ENCODE peak calls at places on chromosome 14, in five cellular contexts. N, W, E, J and Z are unnamed samples.

GRCh38 chr14:101184104-101184455 is 280.6 kb upstream of the RTL1 start:
- DNase-seq in N (no peak), W (no peak), E (no peak), J (no peak), Z (peak)

GRCh38 chr14:96638041-96638855 is 136.1 kb downstream of the PAPOLA start:
- DNase-seq in N (no peak), W (no peak), E (no peak), J (no peak), Z (no peak)

GRCh38 chr14:87175175-87175574 is 817.8 kb downstream of the GALC start:
- DNase-seq in N (no peak), W (no peak), E (no peak), J (no peak), Z (no peak)

GRCh38 chr14:77844802-77845201 is 44.9 kb downstream of the ADCK1 start:
- DNase-seq in N (no peak), W (no peak), E (no peak), J (no peak), Z (no peak)

GRCh38 chr14:80108430-80108829 is 102.9 kb downstream of the DIO2 start:
- DNase-seq in N (no peak), W (no peak), E (no peak), J (no peak), Z (no peak)

GRCh38 chr14:94019329-94019728 is 6.8 kb upstream of the OTUB2 start:
- DNase-seq in N (no peak), W (no peak), E (no peak), J (no peak), Z (no peak)

GRCh38 chr14:72962829-72963312 is 36.6 kb downstream of the DCAF4 start:
- DNase-seq in N (no peak), W (no peak), E (no peak), J (peak), Z (no peak)

GRCh38 chr14:49975799-49976198 is 82.9 kb downstream of the ARF6 start:
- DNase-seq in N (no peak), W (no peak), E (no peak), J (no peak), Z (no peak)

GRCh38 chr14:22545842-22546721 is 42.9 kb downstream of the DAD1 start:
- DNase-seq in N (peak), W (no peak), E (no peak), J (peak), Z (no peak)

GRCh38 chr14:94598816-94599655 is 13.2 kb upstream of the SERPINA3 start:
- DNase-seq in N (no peak), W (no peak), E (peak), J (peak), Z (peak)

GRCh38 chr14:21192875-21193535 is 37.1 kb upstream of the OR5AU1 start:
- DNase-seq in N (no peak), W (no peak), E (no peak), J (peak), Z (no peak)

GRCh38 chr14:87944987-87945604 is 47.9 kb downstream of the GALC start:
- DNase-seq in N (no peak), W (no peak), E (no peak), J (peak), Z (no peak)

GRCh38 chr14:102321456-102322101 is 2.0 kb downstream of the ZNF839 start:
- DNase-seq in N (no peak), W (no peak), E (no peak), J (no peak), Z (no peak)
- H3K27ac ChIP-seq in N (no peak), W (no peak), E (no peak), J (no peak), Z (peak)

GRCh38 chr14:24279301-24280186 is 8.1 kb upstream of the RABGGTA start:
- DNase-seq in N (peak), W (peak), E (no peak), J (no peak), Z (peak)
- TF ChIP-seq CTCF in N (peak), W (no peak), E (no peak), J (peak), Z (no peak)

DNA sequence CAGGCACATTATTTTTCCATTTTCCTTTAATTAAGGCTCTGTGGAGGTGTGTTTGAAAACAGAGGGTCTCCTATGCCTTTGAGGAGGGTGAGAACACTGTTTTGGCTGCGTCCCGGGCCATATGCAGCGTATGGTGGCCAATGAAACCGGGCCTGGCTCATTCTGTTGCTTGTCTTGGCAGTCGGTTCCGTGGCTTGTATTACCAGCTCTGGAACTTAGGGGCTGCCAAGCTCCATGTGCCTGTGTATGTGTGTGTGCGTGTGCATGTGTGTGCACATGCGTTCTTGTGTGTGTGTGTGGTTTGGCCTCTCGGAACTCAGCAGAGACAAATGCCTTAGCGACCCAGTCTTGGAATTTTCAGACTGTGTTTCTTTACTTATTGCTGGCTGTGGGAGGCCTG is 2.7 kb downstream of the JDP2 start:
- DNase-seq in N (no peak), W (no peak), E (peak), J (peak), Z (no peak)
- H3K27ac ChIP-seq in N (no peak), W (no peak), E (peak), J (peak), Z (no peak)

GRCh38 chr14:102498678-102499265 is 10.8 kb downstream of the ANKRD9 start:
- DNase-seq in N (no peak), W (no peak), E (no peak), J (no peak), Z (no peak)

GRCh38 chr14:102496331-102496691 is 13.3 kb downstream of the ANKRD9 start:
- DNase-seq in N (no peak), W (no peak), E (no peak), J (no peak), Z (no peak)

GRCh38 chr14:102496955-102497744 is 12.4 kb downstream of the ANKRD9 start:
- DNase-seq in N (no peak), W (no peak), E (no peak), J (no peak), Z (no peak)

GRCh38 chr14:102499401-102500189 is 10.0 kb downstream of the ANKRD9 start:
- DNase-seq in N (no peak), W (no peak), E (peak), J (no peak), Z (no peak)

GRCh38 chr14:102498005-102498677 is 11.4 kb downstream of the ANKRD9 start:
- DNase-seq in N (no peak), W (no peak), E (no peak), J (no peak), Z (no peak)
- TF ChIP-seq CTCF in N (no peak), W (no peak), E (peak), J (no peak), Z (peak)

GRCh38 chr14:104283197-104284106 is 145.1 kb downstream of the KIF26A start:
- DNase-seq in N (no peak), W (no peak), E (peak), J (no peak), Z (no peak)

GRCh38 chr14:104284636-104285482 is 146.5 kb downstream of the KIF26A start:
- DNase-seq in N (no peak), W (no peak), E (peak), J (no peak), Z (peak)

GRCh38 chr14:104285483-104285790 is 147.1 kb downstream of the KIF26A start:
- DNase-seq in N (no peak), W (no peak), E (peak), J (no peak), Z (no peak)

GRCh38 chr14:104282332-104283196 is 144.2 kb downstream of the KIF26A start:
- DNase-seq in N (no peak), W (no peak), E (peak), J (no peak), Z (no peak)

DNA sequence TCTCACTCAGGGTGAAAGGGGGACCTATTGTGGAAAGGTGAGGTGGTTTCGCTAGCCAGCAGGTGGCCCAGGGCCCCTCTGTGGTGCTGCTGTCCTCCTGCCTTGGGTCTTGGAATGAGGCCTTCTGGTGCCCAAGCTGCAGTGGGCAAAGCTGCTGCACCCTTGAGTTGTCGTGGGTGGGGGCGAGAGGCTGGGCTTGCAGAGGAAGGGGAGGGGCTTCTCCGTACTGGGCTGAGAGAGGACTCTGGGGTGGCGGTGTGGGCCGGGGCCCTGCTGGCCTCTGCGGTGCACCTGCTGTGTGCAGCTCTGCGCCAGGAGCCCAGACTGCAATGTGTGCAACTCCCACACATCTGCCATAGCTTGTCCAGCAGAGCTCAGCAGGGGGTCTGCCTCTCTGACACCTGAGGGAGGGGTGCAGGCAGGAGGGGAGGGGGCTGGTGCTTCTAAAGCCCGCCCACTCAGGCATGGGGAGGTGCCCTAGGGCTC is 145.8 kb downstream of the KIF26A start:
- DNase-seq in N (no peak), W (no peak), E (peak), J (no peak), Z (peak)
- H3K27ac ChIP-seq in N (no peak), W (no peak), E (no peak), J (no peak), Z (no peak)

DNA sequence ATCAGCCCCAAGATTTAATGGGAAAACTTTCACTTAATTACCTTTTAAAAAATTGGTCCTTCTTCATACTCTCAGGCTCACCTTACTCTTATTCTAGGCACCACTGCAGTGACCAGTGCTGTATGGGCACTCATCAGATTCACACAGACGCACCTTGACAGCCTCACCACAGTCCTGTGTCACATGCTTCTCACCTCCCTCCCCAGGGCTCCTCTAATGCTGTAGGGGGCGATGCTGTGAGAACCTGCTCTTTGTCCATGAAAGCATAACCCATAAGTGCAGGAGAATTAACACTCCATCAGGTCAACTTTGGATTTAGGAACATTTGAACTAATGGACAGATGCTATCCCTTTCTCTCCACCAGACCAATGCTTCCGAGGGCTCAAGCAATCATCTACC is 13.9 kb upstream of the PPP4R3A start:
- DNase-seq in N (no peak), W (no peak), E (no peak), J (no peak), Z (no peak)
- TF ChIP-seq CTCF in N (no peak), W (no peak), E (no peak), J (no peak), Z (no peak)

GRCh38 chr14:52067873-52068740 is 752 bp downstream of the NID2 start:
- DNase-seq in N (peak), W (no peak), E (peak), J (peak), Z (peak)
- H3K27ac ChIP-seq in N (no peak), W (no peak), E (peak), J (peak), Z (peak)